ENCODE peak calls at places on chromosomes 5 and 9, in four cellular contexts. Z is HepG2, S is K562, M is SK-N-SH. V is an unnamed sample.

GRCh38 chr9:115057559-115057958 is 60.4 kb downstream of the TNC start:
- DNase-seq in S (no peak), Z (no peak), M (no peak), V (no peak)

GRCh38 chr5:163161512-163161911 is 275.9 kb upstream of the CCNG1 start:
- DNase-seq in M (no peak), Z (no peak), S (no peak), V (no peak)

GRCh38 chr9:134644715-134645606 is 3.4 kb downstream of the COL5A1 start:
- DNase-seq in S (peak), M (peak), Z (no peak), V (no peak)

GRCh38 chr9:135711411-135711810 is 9.4 kb downstream of the KCNT1 start:
- DNase-seq in Z (no peak), S (no peak), M (no peak), V (no peak)

GRCh38 chr9:69549310-69550202 is 122.6 kb downstream of the APBA1 start:
- DNase-seq in S (peak), M (peak), Z (peak), V (peak)

GRCh38 chr5:111461261-111461671 is 51.1 kb downstream of the STARD4 start:
- DNase-seq in S (no peak), M (peak), Z (no peak), V (no peak)

GRCh38 chr9:126549246-126550006 is 64.3 kb upstream of the LMX1B start:
- DNase-seq in M (peak), Z (no peak), S (no peak), V (no peak)

GRCh38 chr5:110839004-110839403 is 100.2 kb downstream of the SLC25A46 start:
- DNase-seq in M (no peak), Z (no peak), S (no peak), V (no peak)

GRCh38 chr5:66987126-66987525 is 209.5 kb downstream of the CD180 start:
- DNase-seq in Z (no peak), S (no peak), M (no peak), V (no peak)

GRCh38 chr5:150291388-150292385 is 2.1 kb upstream of the CAMK2A start:
- DNase-seq in S (no peak), M (no peak), Z (no peak), V (no peak)

GRCh38 chr5:78889759-78890158 is 95.4 kb downstream of the ARSB start:
- DNase-seq in S (no peak), M (no peak), Z (no peak), V (no peak)

GRCh38 chr9:89679581-89679980 is 74.8 kb downstream of the GADD45G start:
- DNase-seq in Z (no peak), M (peak), S (no peak), V (no peak)

GRCh38 chr5:3601929-3602712 is 6.5 kb downstream of the IRX1 start:
- DNase-seq in M (peak), S (no peak), Z (no peak), V (no peak)

GRCh38 chr9:98191615-98192502 is 578 bp downstream of the CORO2A start:
- DNase-seq in Z (no peak), M (peak), S (peak), V (no peak)

GRCh38 chr9:89664896-89665329 is 60.1 kb downstream of the GADD45G start:
- DNase-seq in S (no peak), M (no peak), Z (no peak), V (no peak)

GRCh38 chr9:104863180-104863883 is 64.6 kb downstream of the ABCA1 start:
- DNase-seq in Z (peak), S (peak), M (peak), V (peak)

GRCh38 chr5:171647043-171647899 is 138.3 kb upstream of the SMIM23 start:
- DNase-seq in S (peak), M (no peak), Z (peak), V (peak)

GRCh38 chr5:74575741-74576538 is 64.6 kb downstream of the ENC1 start:
- DNase-seq in Z (no peak), M (no peak), S (no peak), V (no peak)

GRCh38 chr9:133955821-133956411 is 36.2 kb downstream of the VAV2 start:
- DNase-seq in Z (no peak), M (peak), S (no peak), V (no peak)

GRCh38 chr5:3027866-3028635 is 276.6 kb upstream of the IRX2 start:
- DNase-seq in M (no peak), Z (no peak), S (no peak), V (no peak)

GRCh38 chr9:37035472-37036236 is 1.6 kb upstream of the PAX5 start:
- DNase-seq in M (peak), S (no peak), Z (no peak), V (no peak)

GRCh38 chr5:157115502-157115901 is 6.7 kb upstream of the HAVCR2 start:
- DNase-seq in M (no peak), S (no peak), Z (no peak), V (no peak)

GRCh38 chr9:693460-694390 is 147.8 kb upstream of the DMRT1 start:
- DNase-seq in M (no peak), S (no peak), Z (no peak), V (no peak)

GRCh38 chr5:32572778-32573480 is 12.4 kb upstream of the SUB1 start:
- DNase-seq in S (no peak), M (no peak), Z (no peak), V (no peak)

GRCh38 chr9:87793292-87793691 is 67.4 kb downstream of the CTSL start:
- DNase-seq in Z (peak), M (no peak), S (peak), V (no peak)

GRCh38 chr9:136958898-136959850 is 7.1 kb downstream of the LCN12 start:
- DNase-seq in M (no peak), Z (no peak), S (no peak), V (no peak)

GRCh38 chr5:152094076-152094475 is 169.4 kb upstream of the GLRA1 start:
- DNase-seq in Z (no peak), S (no peak), M (no peak), V (no peak)
- TF ChIP-seq ELF1 in Z (no peak), S (no peak), M (no peak), V (no peak)

GRCh38 chr9:128528445-128529160 is 23.8 kb upstream of the SPTAN1 start:
- DNase-seq in S (no peak), Z (no peak), M (no peak), V (no peak)
- TF ChIP-seq ELF1 in S (no peak), Z (no peak), M (no peak), V (no peak)

GRCh38 chr9:93183663-93184438 is at the start of gene WNK2:
- DNase-seq in S (peak), M (peak), Z (no peak), V (no peak)
- TF ChIP-seq ELF1 in S (no peak), M (no peak), Z (no peak), V (no peak)

DNA sequence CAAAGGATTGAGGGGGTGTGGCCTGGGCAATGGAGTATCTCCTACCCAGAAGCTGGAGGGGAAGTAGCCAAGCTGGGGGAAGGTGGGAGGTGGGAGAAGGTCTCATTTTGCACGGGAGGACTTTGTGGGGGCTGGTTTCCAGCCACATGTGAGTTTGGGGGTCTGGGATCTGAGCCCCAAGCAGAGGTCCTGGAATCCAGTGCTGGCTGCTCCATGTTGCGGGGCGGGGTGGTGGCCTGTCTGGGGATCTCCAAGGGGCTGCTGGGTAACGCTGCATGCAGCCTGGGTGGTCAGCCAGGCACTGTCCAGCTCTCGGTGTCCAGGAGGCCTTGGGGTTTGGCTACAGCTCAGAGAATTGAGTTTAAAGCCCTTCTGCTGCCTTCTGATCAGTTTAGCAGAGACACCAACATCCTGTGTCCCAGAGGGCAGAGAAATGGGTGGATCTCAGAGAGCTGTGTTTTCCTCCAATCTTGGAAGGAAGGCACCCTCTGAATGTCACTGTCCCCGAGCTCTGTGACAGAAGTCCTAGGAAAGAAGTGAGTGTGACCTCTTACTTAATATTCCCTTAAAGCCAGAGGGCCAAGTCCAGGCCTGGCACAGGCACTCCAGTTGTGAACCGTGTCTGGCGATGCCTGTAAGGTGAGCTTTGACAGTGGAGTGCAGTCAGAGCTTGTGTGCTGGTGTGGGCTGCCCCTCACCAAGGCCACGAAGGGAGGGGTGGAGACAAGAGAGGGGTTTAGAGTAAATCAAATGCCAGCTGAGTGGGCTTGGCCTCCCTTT is 7.5 kb downstream of the DCANP1 start:
- DNase-seq in S (no peak), M (no peak), Z (no peak), V (no peak)
- TF ChIP-seq ELF1 in S (no peak), M (no peak), Z (no peak), V (no peak)